ENCODE peak calls at places on chromosomes 7 and 10, in six cellular contexts. W is activated T-helper 1 cell treated with Interleukin-2 at 50 U/mL for 16 hours; S is CD4-positive, alpha-beta T cell; Q is EL; M is GM12892; K is RWPE2. Z is an unnamed sample.

GRCh38 chr7:155066417-155066950 is 3.6 kb upstream of the HTR5A start:
- DNase-seq in Q (peak), S (no peak), K (no peak), M (no peak), W (no peak), Z (peak)

GRCh38 chr10:130432271-130432670 is 296.1 kb downstream of the GLRX3 start:
- DNase-seq in Q (no peak), S (no peak), K (no peak), M (no peak), W (no peak), Z (no peak)

GRCh38 chr7:4633012-4633411 is 49.1 kb upstream of the FOXK1 start:
- DNase-seq in S (no peak), K (no peak), W (no peak), Q (peak), M (no peak), Z (peak)

GRCh38 chr10:72540193-72540807 is 85.6 kb downstream of the MICU1 start:
- DNase-seq in W (no peak), K (no peak), Q (no peak), S (no peak), M (no peak), Z (no peak)

GRCh38 chr10:83612050-83612449 is 527.3 kb upstream of the GHITM start:
- DNase-seq in W (no peak), M (no peak), Q (peak), K (no peak), S (no peak), Z (peak)

GRCh38 chr7:140059288-140060242 is 3.2 kb downstream of the PARP12 start:
- DNase-seq in Q (peak), W (no peak), M (no peak), S (peak), K (no peak), Z (peak)

GRCh38 chr10:23291551-23292334 is 52.9 kb downstream of the C10orf67 start:
- DNase-seq in K (no peak), Q (no peak), S (no peak), W (no peak), M (no peak), Z (no peak)

GRCh38 chr10:133608855-133609254 is 17.7 kb downstream of the FRG2B start:
- DNase-seq in Q (peak), K (no peak), S (no peak), W (no peak), M (no peak), Z (peak)

GRCh38 chr7:4769753-4770152 is 5.7 kb upstream of the AP5Z1 start:
- DNase-seq in K (no peak), S (no peak), W (no peak), M (no peak), Q (no peak), Z (peak)

GRCh38 chr10:88343761-88344484 is 239.2 kb downstream of the RNLS start:
- DNase-seq in K (no peak), Q (no peak), S (no peak), W (no peak), M (no peak), Z (peak)

GRCh38 chr7:134690016-134690415 is 43.4 kb downstream of the BPGM start:
- DNase-seq in Q (peak), S (no peak), W (no peak), K (no peak), M (no peak), Z (peak)

GRCh38 chr10:34850036-34850435 is 34.9 kb upstream of the PARD3 start:
- DNase-seq in M (no peak), W (no peak), Q (no peak), S (no peak), K (no peak), Z (no peak)

GRCh38 chr10:103658049-103658577 is 164.6 kb downstream of the NEURL1 start:
- DNase-seq in W (no peak), M (no peak), Q (no peak), K (no peak), S (no peak), Z (no peak)

GRCh38 chr7:100091411-100092181 is 2.8 kb downstream of the COPS6 start:
- DNase-seq in M (no peak), S (no peak), K (no peak), Q (peak), W (no peak), Z (no peak)

GRCh38 chr7:84142726-84143125 is 51.9 kb downstream of the SEMA3A start:
- DNase-seq in M (no peak), Q (no peak), W (no peak), K (no peak), S (no peak), Z (no peak)

GRCh38 chr7:84985073-84985784 is 201.6 kb downstream of the SEMA3D start:
- DNase-seq in K (no peak), Q (no peak), S (no peak), M (no peak), W (no peak), Z (peak)

GRCh38 chr10:97140284-97140846 is 45.4 kb downstream of the SLIT1 start:
- DNase-seq in M (no peak), W (no peak), Q (no peak), S (no peak), K (no peak), Z (no peak)

GRCh38 chr7:778968-779451 is 51.9 kb upstream of the PRKAR1B start:
- DNase-seq in K (peak), M (no peak), W (no peak), S (no peak), Q (no peak), Z (no peak)

GRCh38 chr7:6232534-6232933 is 39.9 kb downstream of the CYTH3 start:
- DNase-seq in K (no peak), W (no peak), S (no peak), Q (no peak), M (no peak), Z (no peak)

GRCh38 chr7:99102809-99103690 is 40.9 kb downstream of the SMURF1 start:
- DNase-seq in K (no peak), M (no peak), Q (peak), W (no peak), S (no peak), Z (peak)

GRCh38 chr10:69458426-69459100 is 7.3 kb downstream of the TSPAN15 start:
- DNase-seq in Q (peak), M (no peak), S (no peak), W (no peak), K (no peak), Z (no peak)

GRCh38 chr7:71236488-71237179 is 104.7 kb downstream of the GALNT17 start:
- DNase-seq in M (no peak), K (no peak), Q (no peak), S (no peak), W (no peak), Z (no peak)

GRCh38 chr7:30470163-30470770 is 8.3 kb downstream of the NOD1 start:
- DNase-seq in W (no peak), Q (peak), K (no peak), M (no peak), S (no peak), Z (peak)

GRCh38 chr7:95579318-95579717 is 17.0 kb downstream of the PDK4 start:
- DNase-seq in K (no peak), Q (no peak), M (no peak), W (no peak), S (no peak), Z (no peak)

GRCh38 chr10:26950934-26951333 is 90.2 kb upstream of the ABI1 start:
- DNase-seq in S (no peak), M (no peak), Q (no peak), W (no peak), K (no peak), Z (no peak)

GRCh38 chr7:12458520-12459131 is 55.0 kb upstream of the VWDE start:
- DNase-seq in Q (peak), K (no peak), W (no peak), M (no peak), S (no peak), Z (peak)

GRCh38 chr7:102421706-102422105 is 11.7 kb upstream of the ORAI2 start:
- DNase-seq in K (no peak), M (no peak), W (no peak), Q (no peak), S (no peak), Z (no peak)

GRCh38 chr7:87414400-87415188 is 60.9 kb downstream of the ABCB4 start:
- DNase-seq in M (no peak), S (no peak), W (no peak), K (no peak), Q (no peak), Z (peak)

GRCh38 chr7:72281325-72281724 is 130.8 kb downstream of the CALN1 start:
- DNase-seq in K (no peak), Q (no peak), S (no peak), W (no peak), M (no peak), Z (no peak)

GRCh38 chr7:136061433-136061832 is 84.3 kb upstream of the MTPN start:
- DNase-seq in W (no peak), S (no peak), Q (no peak), M (no peak), K (no peak), Z (no peak)

GRCh38 chr7:117666019-117666418 is 186.2 kb downstream of the CFTR start:
- DNase-seq in W (no peak), Q (peak), S (no peak), K (no peak), M (no peak), Z (peak)

GRCh38 chr10:125792342-125793063 is 16.9 kb upstream of the MMP21 start:
- DNase-seq in K (no peak), W (no peak), S (no peak), M (no peak), Q (no peak), Z (no peak)

GRCh38 chr7:32890010-32890552 is 1.5 kb downstream of the KBTBD2 start:
- DNase-seq in Q (peak), W (no peak), S (no peak), M (no peak), K (no peak), Z (peak)

GRCh38 chr7:38178695-38179344 is 775 bp downstream of the STARD3NL start:
- DNase-seq in K (no peak), S (no peak), W (no peak), M (peak), Q (no peak), Z (peak)

GRCh38 chr7:156397249-156397648 is 243.3 kb upstream of the RNF32 start:
- DNase-seq in Q (no peak), S (no peak), K (no peak), M (no peak), W (no peak), Z (no peak)

GRCh38 chr7:30740417-30741181 is 11.3 kb upstream of the INMT start:
- DNase-seq in S (peak), K (no peak), M (peak), W (peak), Q (peak), Z (peak)

Z was measured in iris pigment epithelial cell.